ENCODE peak calls at places on chromosome X, in nine cellular contexts. N is brain microvascular endothelial cell, T is tibial nerve, E is body of pancreas, H is thyroid gland, L is K562, O is tibial artery, C is H9, S is fibroblast of lung. W is an unnamed sample.
A peak's percentile ranks its signal among the peaks of the same experiment; 100 is the strongest.

GRCh38 chrX:20116087-20116574 is 576 bp downstream of the MAP7D2 start:
- DNase-seq in O (no peak), T (no peak), L (no peak), S (no peak), E (no peak), C (peak; percentile 33), H (no peak), N (no peak), W (no peak)

GRCh38 chrX:139804482-139804881 is 96.5 kb upstream of the MCF2 start:
- DNase-seq in C (no peak), T (no peak), S (no peak), O (no peak), N (no peak), L (no peak), E (no peak), H (no peak), W (no peak)

GRCh38 chrX:9535101-9535500 is 70.2 kb downstream of the TBL1X start:
- DNase-seq in L (no peak), S (no peak), N (no peak), E (no peak), O (no peak), H (no peak), T (no peak), C (no peak), W (no peak)

GRCh38 chrX:76076124-76076523 is 96.7 kb upstream of the PBDC1 start:
- DNase-seq in S (no peak), H (no peak), L (no peak), C (no peak), E (no peak), O (no peak), T (no peak), N (no peak), W (no peak)

GRCh38 chrX:72735561-72735960 is 21.5 kb upstream of the PHKA1 start:
- DNase-seq in L (no peak), C (no peak), H (no peak), E (no peak), O (no peak), N (peak; percentile 12), S (peak; percentile 57), T (no peak), W (peak; percentile 9)

GRCh38 chrX:11531226-11531625 is 134.5 kb downstream of the ARHGAP6 start:
- DNase-seq in O (no peak), L (peak; percentile 34), N (no peak), S (peak; percentile 3), E (no peak), H (no peak), T (no peak), C (no peak), W (no peak)

GRCh38 chrX:10513974-10514373 is 106.4 kb downstream of the MID1 start:
- DNase-seq in S (no peak), N (no peak), O (no peak), C (no peak), T (no peak), H (no peak), L (no peak), E (no peak), W (no peak)

GRCh38 chrX:48460031-48460430 is 10.0 kb downstream of the SLC38A5 start:
- DNase-seq in L (no peak), N (no peak), H (no peak), E (no peak), O (no peak), C (no peak), T (no peak), S (no peak), W (no peak)

GRCh38 chrX:64192040-64192439 is 13.5 kb downstream of the AMER1 start:
- DNase-seq in T (no peak), O (no peak), L (no peak), H (no peak), C (no peak), N (no peak), E (no peak), S (no peak), W (no peak)

GRCh38 chrX:64192673-64193072 is 12.8 kb downstream of the AMER1 start:
- DNase-seq in T (no peak), L (no peak), E (no peak), S (no peak), H (no peak), C (no peak), N (no peak), O (no peak), W (no peak)

GRCh38 chrX:64188901-64189300 is 16.6 kb downstream of the AMER1 start:
- DNase-seq in O (no peak), H (no peak), L (no peak), C (no peak), E (no peak), T (no peak), S (no peak), N (no peak), W (no peak)

GRCh38 chrX:64190136-64190740 is 15.3 kb downstream of the AMER1 start:
- DNase-seq in O (no peak), C (no peak), T (no peak), N (no peak), H (no peak), E (no peak), L (no peak), S (no peak), W (no peak)

DNA sequence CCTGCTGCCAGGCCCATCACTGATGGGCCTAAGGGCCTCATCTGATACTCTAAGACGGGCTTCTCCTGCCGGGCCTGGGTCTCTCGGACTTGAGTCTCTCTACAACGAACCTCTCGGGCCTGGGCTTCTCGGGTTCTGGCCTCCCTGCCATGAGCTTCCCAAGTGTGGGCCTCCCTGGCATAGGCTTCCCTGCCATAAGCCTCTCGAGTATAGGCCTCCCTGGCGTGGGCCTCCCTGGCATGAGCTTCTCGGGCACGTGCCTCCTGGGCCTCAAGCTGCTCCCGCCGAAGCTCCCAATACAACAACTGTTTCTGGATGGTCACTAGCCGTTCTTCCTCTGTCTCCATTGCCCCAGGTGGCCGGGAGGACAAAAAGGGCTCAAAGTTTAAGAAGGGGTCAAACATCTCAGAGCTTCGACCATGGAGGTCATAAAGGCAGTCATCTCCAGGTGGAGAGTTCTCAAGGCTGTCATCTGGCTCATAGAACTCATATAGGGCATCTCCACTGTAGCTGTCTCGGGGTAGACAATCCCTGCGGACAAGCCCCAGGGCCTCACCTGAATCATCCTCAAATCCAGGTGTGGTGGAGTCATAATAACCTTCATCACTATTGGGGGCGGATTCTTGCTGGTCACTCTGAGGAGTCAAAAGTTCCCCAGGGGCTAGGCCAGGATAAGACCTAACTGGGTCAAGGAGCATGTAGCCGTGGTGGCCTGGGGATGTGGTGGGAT is 14.1 kb downstream of the AMER1 start:
- DNase-seq in E (no peak), L (no peak), T (no peak), O (no peak), H (no peak), C (no peak), N (no peak), S (no peak), W (no peak)
- TF ChIP-seq CTCF in E (no peak), L (no peak), T (no peak), O (no peak), H (no peak), C (no peak), N (no peak), S (no peak), W (no peak)

DNA sequence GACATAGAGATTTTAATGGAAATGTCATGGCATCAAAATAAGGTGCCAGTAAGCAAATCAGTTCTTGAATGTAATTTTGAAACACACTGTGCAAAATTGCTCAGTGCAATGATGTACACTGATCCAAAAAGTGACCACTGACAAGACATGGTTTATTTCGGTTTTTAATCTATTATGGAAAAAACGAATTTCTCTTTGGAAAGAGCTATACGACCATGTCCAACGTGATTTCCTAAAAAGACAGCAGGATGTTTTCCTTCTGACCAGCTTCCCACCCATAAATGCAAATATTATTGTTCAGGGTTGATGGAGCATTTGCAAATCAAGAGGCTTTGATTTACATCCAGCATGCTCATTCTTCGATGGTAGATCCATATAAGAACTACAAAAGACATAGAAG is 17.1 kb upstream of the MAGEA1 start:
- DNase-seq in H (no peak), L (no peak), E (no peak), O (no peak), C (no peak), T (no peak), S (no peak), N (no peak), W (no peak)
- H3K27me3 ChIP-seq in H (no peaks in the 10 kb centered on the region), L (no peaks in the 10 kb centered on the region), E (no peaks in the 10 kb centered on the region), O (no peaks in the 10 kb centered on the region), C (no peaks in the 10 kb centered on the region), T (no peaks in the 10 kb centered on the region), S (no peaks in the 10 kb centered on the region), N (no peaks in the 10 kb centered on the region), W (no peaks in the 10 kb centered on the region)

GRCh38 chrX:136822337-136823095 is 41.8 kb upstream of the ARHGEF6 start:
- DNase-seq in N (no peak), C (no peak), L (no peak), S (no peak), T (no peak), O (no peak), E (no peak), H (no peak), W (peak; percentile 25)

GRCh38 chrX:136819026-136819425 is 38.3 kb upstream of the ARHGEF6 start:
- DNase-seq in L (no peak), H (no peak), O (no peak), E (no peak), T (no peak), C (no peak), S (no peak), N (no peak), W (no peak)

GRCh38 chrX:136812286-136812685 is 31.6 kb upstream of the ARHGEF6 start:
- DNase-seq in O (no peak), S (no peak), C (no peak), T (no peak), E (no peak), N (no peak), L (no peak), H (no peak), W (peak; percentile 38)

GRCh38 chrX:136814847-136815634 is 34.3 kb upstream of the ARHGEF6 start:
- DNase-seq in T (no peak), C (no peak), N (no peak), L (no peak), H (no peak), O (no peak), S (no peak), E (no peak), W (no peak)

DNA sequence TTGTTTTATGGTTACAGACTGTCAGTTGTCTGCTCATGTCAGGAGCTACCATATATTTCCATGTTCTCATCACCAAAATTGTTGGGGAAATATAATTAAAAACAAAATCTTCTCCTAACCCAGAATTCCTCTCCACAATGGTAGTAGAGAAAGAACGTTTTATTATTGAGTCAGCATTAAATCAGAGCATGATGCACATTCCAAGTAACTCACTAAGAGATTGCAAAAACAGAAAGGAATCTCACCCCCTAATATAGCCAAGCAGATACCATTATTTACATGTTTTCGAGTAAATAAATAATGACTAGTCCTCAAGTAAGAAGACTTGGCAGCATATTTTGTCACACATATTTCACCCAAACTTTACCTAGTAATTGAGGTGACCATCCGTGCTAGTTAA is 36.2 kb upstream of the ARHGEF6 start:
- DNase-seq in N (no peak), L (no peak), E (no peak), S (peak; percentile 45), O (no peak), H (no peak), T (no peak), C (no peak), W (no peak)
- H3K27ac ChIP-seq in N (no peak overlapping the region), L (no peak overlapping the region), E (no peak overlapping the region), S (no peak overlapping the region), O (no peak overlapping the region), H (no peak overlapping the region), T (no peak overlapping the region), C (no peak overlapping the region), W (no peak overlapping the region)

DNA sequence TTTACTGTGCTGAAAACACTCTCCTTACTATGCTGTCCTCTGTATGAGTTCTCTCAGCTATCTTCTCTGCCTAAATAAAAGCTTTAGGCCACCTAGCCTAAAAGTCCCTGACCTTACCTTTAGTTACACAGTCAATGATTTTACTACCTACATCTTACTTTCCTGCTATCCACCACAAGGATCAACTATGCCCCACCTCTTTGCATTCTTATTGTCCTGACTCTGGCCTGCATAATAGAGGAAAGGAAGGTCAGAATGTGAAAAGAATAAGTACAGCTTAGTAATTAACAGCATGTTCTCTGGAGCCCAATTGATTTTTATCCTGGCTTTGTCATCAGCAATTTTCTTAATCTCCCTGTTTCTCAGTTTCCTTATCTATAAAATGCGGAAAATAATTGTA is 1257.8 kb downstream of the RPA4 start:
- DNase-seq in E (no peak), S (no peak), H (no peak), T (no peak), N (no peak), C (no peak), L (no peak), O (no peak), W (no peak)
- TF ChIP-seq CTCF in E (no peak), S (no peak), H (no peak), T (no peak), N (no peak), C (no peak), L (no peak), O (no peak), W (no peak)

W was measured in cardiac muscle cell.